ENCODE peak calls at places on chromosomes 2 and 18, in nine cellular contexts. One of them, this sample, is unnamed.

GRCh38 chr2:203683932-203684556 is 22.4 kb upstream of the CD28 start:
- DNase-seq in K562: no peak
- DNase-seq in aorta: no peak
- DNase-seq in tibial artery: peak; percentile 52
- DNase-seq in naive thymus-derived CD4-positive, alpha-beta T cell: no peak
- DNase-seq in GM23248: peak; percentile 95
- DNase-seq in neural progenitor cell: no peak
- DNase-seq in Panc1: no peak
- DNase-seq in CD8-positive, alpha-beta T cell: no peak
- DNase-seq in this sample: peak; percentile 29

GRCh38 chr2:157258520-157259326 is 1.2 kb downstream of the GALNT5 start:
- DNase-seq in K562: peak; percentile 92
- DNase-seq in aorta: no peak
- DNase-seq in tibial artery: no peak
- DNase-seq in naive thymus-derived CD4-positive, alpha-beta T cell: no peak
- DNase-seq in GM23248: peak; percentile 51
- DNase-seq in neural progenitor cell: no peak
- DNase-seq in Panc1: no peak
- DNase-seq in CD8-positive, alpha-beta T cell: no peak
- DNase-seq in this sample: no peak

GRCh38 chr2:151630372-151630771 is 103.9 kb downstream of the NEB start:
- DNase-seq in K562: no peak
- DNase-seq in aorta: no peak
- DNase-seq in tibial artery: no peak
- DNase-seq in naive thymus-derived CD4-positive, alpha-beta T cell: no peak
- DNase-seq in GM23248: no peak
- DNase-seq in neural progenitor cell: no peak
- DNase-seq in Panc1: no peak
- DNase-seq in CD8-positive, alpha-beta T cell: no peak
- DNase-seq in this sample: no peak

GRCh38 chr2:170468557-170468956 is 246.6 kb upstream of the SP5 start:
- DNase-seq in K562: no peak
- DNase-seq in aorta: no peak
- DNase-seq in tibial artery: no peak
- DNase-seq in naive thymus-derived CD4-positive, alpha-beta T cell: no peak
- DNase-seq in GM23248: no peak
- DNase-seq in neural progenitor cell: no peak
- DNase-seq in Panc1: no peak
- DNase-seq in CD8-positive, alpha-beta T cell: no peak
- DNase-seq in this sample: no peak

GRCh38 chr18:79912409-79912991 is 39.0 kb downstream of the SLC66A2 start:
- DNase-seq in K562: no peak
- DNase-seq in aorta: no peak
- DNase-seq in tibial artery: peak; percentile 18
- DNase-seq in naive thymus-derived CD4-positive, alpha-beta T cell: peak; percentile 29
- DNase-seq in GM23248: peak; percentile 24
- DNase-seq in neural progenitor cell: no peak
- DNase-seq in Panc1: no peak
- DNase-seq in CD8-positive, alpha-beta T cell: no peak
- DNase-seq in this sample: peak; percentile 60

GRCh38 chr2:83068706-83069105 is 1390.4 kb downstream of the SUCLG1 start:
- DNase-seq in K562: no peak
- DNase-seq in aorta: no peak
- DNase-seq in tibial artery: no peak
- DNase-seq in naive thymus-derived CD4-positive, alpha-beta T cell: no peak
- DNase-seq in GM23248: no peak
- DNase-seq in neural progenitor cell: no peak
- DNase-seq in Panc1: no peak
- DNase-seq in CD8-positive, alpha-beta T cell: no peak
- DNase-seq in this sample: no peak

GRCh38 chr18:29176681-29177080 is 999.8 kb upstream of the CDH2 start:
- DNase-seq in K562: no peak
- DNase-seq in aorta: no peak
- DNase-seq in tibial artery: no peak
- DNase-seq in naive thymus-derived CD4-positive, alpha-beta T cell: no peak
- DNase-seq in GM23248: peak; percentile 48
- DNase-seq in neural progenitor cell: no peak
- DNase-seq in Panc1: no peak
- DNase-seq in CD8-positive, alpha-beta T cell: no peak
- DNase-seq in this sample: no peak

GRCh38 chr2:96763511-96764252 is 3.0 kb downstream of the CNNM4 start:
- DNase-seq in K562: peak; percentile 67
- DNase-seq in aorta: no peak
- DNase-seq in tibial artery: no peak
- DNase-seq in naive thymus-derived CD4-positive, alpha-beta T cell: no peak
- DNase-seq in GM23248: peak; percentile 37
- DNase-seq in neural progenitor cell: peak; percentile 46
- DNase-seq in Panc1: no peak
- DNase-seq in CD8-positive, alpha-beta T cell: no peak
- DNase-seq in this sample: no peak

GRCh38 chr2:167294775-167295140 is 406.5 kb downstream of the XIRP2 start:
- DNase-seq in K562: no peak
- DNase-seq in aorta: no peak
- DNase-seq in tibial artery: no peak
- DNase-seq in naive thymus-derived CD4-positive, alpha-beta T cell: no peak
- DNase-seq in GM23248: peak; percentile 40
- DNase-seq in neural progenitor cell: no peak
- DNase-seq in Panc1: peak; percentile 7
- DNase-seq in CD8-positive, alpha-beta T cell: no peak
- DNase-seq in this sample: no peak

GRCh38 chr2:9807555-9808305 is 35.5 kb upstream of the TAF1B start:
- DNase-seq in K562: no peak
- DNase-seq in aorta: peak; percentile 69
- DNase-seq in tibial artery: no peak
- DNase-seq in naive thymus-derived CD4-positive, alpha-beta T cell: no peak
- DNase-seq in GM23248: no peak
- DNase-seq in neural progenitor cell: no peak
- DNase-seq in Panc1: no peak
- DNase-seq in CD8-positive, alpha-beta T cell: no peak
- DNase-seq in this sample: peak; percentile 30

GRCh38 chr2:141399270-141399669 is 731.5 kb downstream of the LRP1B start:
- DNase-seq in K562: peak; percentile 4
- DNase-seq in aorta: no peak
- DNase-seq in tibial artery: no peak
- DNase-seq in naive thymus-derived CD4-positive, alpha-beta T cell: no peak
- DNase-seq in GM23248: no peak
- DNase-seq in neural progenitor cell: peak; percentile 43
- DNase-seq in Panc1: no peak
- DNase-seq in CD8-positive, alpha-beta T cell: no peak
- DNase-seq in this sample: no peak

GRCh38 chr2:205047273-205047839 is 502.1 kb downstream of the PARD3B start:
- DNase-seq in K562: no peak
- DNase-seq in aorta: no peak
- DNase-seq in tibial artery: no peak
- DNase-seq in naive thymus-derived CD4-positive, alpha-beta T cell: no peak
- DNase-seq in GM23248: no peak
- DNase-seq in neural progenitor cell: peak; percentile 89
- DNase-seq in Panc1: no peak
- DNase-seq in CD8-positive, alpha-beta T cell: no peak
- DNase-seq in this sample: no peak

GRCh38 chr2:196171946-196172345 is 568 bp upstream of the STK17B start:
- DNase-seq in K562: no peak
- DNase-seq in aorta: no peak
- DNase-seq in tibial artery: no peak
- DNase-seq in naive thymus-derived CD4-positive, alpha-beta T cell: no peak
- DNase-seq in GM23248: no peak
- DNase-seq in neural progenitor cell: no peak
- DNase-seq in Panc1: no peak
- DNase-seq in CD8-positive, alpha-beta T cell: no peak
- DNase-seq in this sample: no peak

GRCh38 chr2:233705911-233706506 is 6.7 kb upstream of the UGT1A5 start:
- DNase-seq in K562: no peak
- DNase-seq in aorta: no peak
- DNase-seq in tibial artery: no peak
- DNase-seq in naive thymus-derived CD4-positive, alpha-beta T cell: no peak
- DNase-seq in GM23248: no peak
- DNase-seq in neural progenitor cell: no peak
- DNase-seq in Panc1: no peak
- DNase-seq in CD8-positive, alpha-beta T cell: no peak
- DNase-seq in this sample: no peak

GRCh38 chr2:171741189-171741588 is 53.9 kb downstream of the DYNC1I2 start:
- DNase-seq in K562: no peak
- DNase-seq in aorta: no peak
- DNase-seq in tibial artery: no peak
- DNase-seq in naive thymus-derived CD4-positive, alpha-beta T cell: no peak
- DNase-seq in GM23248: peak; percentile 54
- DNase-seq in neural progenitor cell: no peak
- DNase-seq in Panc1: no peak
- DNase-seq in CD8-positive, alpha-beta T cell: no peak
- DNase-seq in this sample: no peak
- H3K36me3 ChIP-seq in K562: peaks cover 76% of the 10 kb centered on the region
- H3K36me3 ChIP-seq in aorta: peaks cover 6% of the 10 kb centered on the region
- H3K36me3 ChIP-seq in tibial artery: peaks cover 71% of the 10 kb centered on the region
- H3K36me3 ChIP-seq in naive thymus-derived CD4-positive, alpha-beta T cell: peaks cover 11% of the 10 kb centered on the region
- H3K36me3 ChIP-seq in GM23248: peaks cover 53% of the 10 kb centered on the region
- H3K36me3 ChIP-seq in neural progenitor cell: no peaks in the 10 kb centered on the region
- H3K36me3 ChIP-seq in Panc1: peaks cover 21% of the 10 kb centered on the region
- H3K36me3 ChIP-seq in CD8-positive, alpha-beta T cell: peaks cover 12% of the 10 kb centered on the region
- H3K36me3 ChIP-seq in this sample: peaks cover 82% of the 10 kb centered on the region

DNA sequence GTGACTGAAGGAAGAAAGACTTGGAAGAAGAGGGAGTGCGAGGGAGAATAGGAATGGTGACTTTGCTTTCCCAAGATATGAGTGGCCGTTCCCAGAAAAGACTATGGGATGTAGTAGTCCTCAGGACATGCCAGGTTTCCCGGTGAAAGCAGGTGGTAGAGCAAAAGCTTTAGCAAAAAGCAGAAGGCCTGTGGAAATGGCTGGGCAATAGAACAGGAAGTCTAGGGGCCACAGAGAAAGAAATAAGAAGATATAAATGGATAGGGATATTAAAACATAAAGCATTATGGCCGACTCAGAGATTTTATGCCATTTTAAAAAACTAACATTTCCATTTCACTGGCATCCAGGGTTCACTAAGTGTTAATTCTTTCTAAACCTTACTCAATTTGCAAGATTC is 1.2 kb upstream of the SERPINB13 start:
- DNase-seq in K562: no peak
- DNase-seq in aorta: no peak
- DNase-seq in tibial artery: no peak
- DNase-seq in naive thymus-derived CD4-positive, alpha-beta T cell: no peak
- DNase-seq in GM23248: no peak
- DNase-seq in neural progenitor cell: no peak
- DNase-seq in Panc1: no peak
- DNase-seq in CD8-positive, alpha-beta T cell: no peak
- DNase-seq in this sample: no peak
- H3K4me3 ChIP-seq in K562: no peak overlapping the region
- H3K4me3 ChIP-seq in aorta: no peak overlapping the region
- H3K4me3 ChIP-seq in tibial artery: no peak overlapping the region
- H3K4me3 ChIP-seq in naive thymus-derived CD4-positive, alpha-beta T cell: no peak overlapping the region
- H3K4me3 ChIP-seq in GM23248: no peak overlapping the region
- H3K4me3 ChIP-seq in neural progenitor cell: no peak overlapping the region
- H3K4me3 ChIP-seq in Panc1: no peak overlapping the region
- H3K4me3 ChIP-seq in CD8-positive, alpha-beta T cell: no peak overlapping the region
- H3K4me3 ChIP-seq in this sample: no peak overlapping the region

GRCh38 chr18:63314062-63314790 is 5.3 kb downstream of the BCL2 start:
- DNase-seq in K562: no peak
- DNase-seq in aorta: no peak
- DNase-seq in tibial artery: no peak
- DNase-seq in naive thymus-derived CD4-positive, alpha-beta T cell: no peak
- DNase-seq in GM23248: no peak
- DNase-seq in neural progenitor cell: no peak
- DNase-seq in Panc1: no peak
- DNase-seq in CD8-positive, alpha-beta T cell: no peak
- DNase-seq in this sample: no peak

GRCh38 chr18:63309422-63309821 is 10.1 kb downstream of the BCL2 start:
- DNase-seq in K562: no peak
- DNase-seq in aorta: no peak
- DNase-seq in tibial artery: no peak
- DNase-seq in naive thymus-derived CD4-positive, alpha-beta T cell: peak; percentile 41
- DNase-seq in GM23248: no peak
- DNase-seq in neural progenitor cell: no peak
- DNase-seq in Panc1: no peak
- DNase-seq in CD8-positive, alpha-beta T cell: no peak
- DNase-seq in this sample: no peak

GRCh38 chr18:63312731-63313408 is 6.7 kb downstream of the BCL2 start:
- DNase-seq in K562: no peak
- DNase-seq in aorta: no peak
- DNase-seq in tibial artery: no peak
- DNase-seq in naive thymus-derived CD4-positive, alpha-beta T cell: no peak
- DNase-seq in GM23248: no peak
- DNase-seq in neural progenitor cell: no peak
- DNase-seq in Panc1: no peak
- DNase-seq in CD8-positive, alpha-beta T cell: no peak
- DNase-seq in this sample: no peak

GRCh38 chr18:63313409-63313917 is 6.1 kb downstream of the BCL2 start:
- DNase-seq in K562: no peak
- DNase-seq in aorta: no peak
- DNase-seq in tibial artery: no peak
- DNase-seq in naive thymus-derived CD4-positive, alpha-beta T cell: no peak
- DNase-seq in GM23248: no peak
- DNase-seq in neural progenitor cell: no peak
- DNase-seq in Panc1: no peak
- DNase-seq in CD8-positive, alpha-beta T cell: no peak
- DNase-seq in this sample: no peak

DNA sequence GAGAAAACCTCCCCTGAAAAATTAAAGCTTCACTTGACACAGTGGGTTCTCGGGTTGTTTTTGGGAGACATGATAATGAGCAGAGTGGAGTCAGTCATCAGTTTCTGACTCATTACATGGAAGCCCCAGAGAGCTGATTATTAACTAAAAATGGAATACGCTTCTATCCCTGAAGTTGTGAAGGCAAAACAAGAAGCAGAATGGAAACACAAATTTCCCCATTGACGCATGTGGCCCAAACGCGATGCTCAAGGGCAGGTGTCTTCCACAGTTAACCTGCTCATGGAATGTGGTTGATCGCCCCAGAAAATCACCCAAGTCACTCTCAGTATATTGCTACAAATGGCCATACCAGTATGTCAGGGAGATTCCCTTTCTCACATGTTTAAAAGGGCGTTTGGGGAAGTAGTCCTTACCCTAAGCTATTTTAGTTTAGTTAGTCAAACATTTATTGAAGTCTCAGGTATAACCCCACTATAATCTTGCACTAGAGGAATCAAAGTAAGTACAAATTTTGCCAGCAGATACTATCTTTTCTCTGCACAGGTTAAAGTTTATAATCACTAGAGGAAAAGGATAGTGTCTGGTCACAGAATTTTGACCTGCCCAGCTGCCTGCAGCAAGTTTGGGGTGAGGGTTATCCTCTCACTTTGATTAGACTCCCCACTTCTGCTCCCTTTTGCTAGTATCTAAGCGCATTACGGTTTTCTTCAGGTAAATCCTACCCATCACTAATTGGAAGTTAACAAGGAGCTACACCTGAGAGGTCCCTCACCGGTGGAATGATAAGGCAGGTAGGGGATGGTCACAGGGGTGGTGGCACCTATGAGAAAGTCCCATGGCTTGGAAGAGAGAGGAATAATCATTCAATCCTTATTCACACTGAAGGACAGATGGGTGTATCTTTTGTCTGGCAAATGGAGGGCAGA is 7.8 kb downstream of the BCL2 start:
- DNase-seq in K562: no peak
- DNase-seq in aorta: no peak
- DNase-seq in tibial artery: no peak
- DNase-seq in naive thymus-derived CD4-positive, alpha-beta T cell: no peak
- DNase-seq in GM23248: no peak
- DNase-seq in neural progenitor cell: no peak
- DNase-seq in Panc1: no peak
- DNase-seq in CD8-positive, alpha-beta T cell: no peak
- DNase-seq in this sample: no peak
- H3K36me3 ChIP-seq in K562: no peaks in the 10 kb centered on the region
- H3K36me3 ChIP-seq in aorta: no peaks in the 10 kb centered on the region
- H3K36me3 ChIP-seq in tibial artery: no peaks in the 10 kb centered on the region
- H3K36me3 ChIP-seq in naive thymus-derived CD4-positive, alpha-beta T cell: no peaks in the 10 kb centered on the region
- H3K36me3 ChIP-seq in GM23248: no peaks in the 10 kb centered on the region
- H3K36me3 ChIP-seq in neural progenitor cell: no peaks in the 10 kb centered on the region
- H3K36me3 ChIP-seq in Panc1: no peaks in the 10 kb centered on the region
- H3K36me3 ChIP-seq in CD8-positive, alpha-beta T cell: no peaks in the 10 kb centered on the region
- H3K36me3 ChIP-seq in this sample: no peaks in the 10 kb centered on the region

GRCh38 chr2:120906914-120907313 is 171.2 kb downstream of the GLI2 start:
- DNase-seq in K562: no peak
- DNase-seq in aorta: no peak
- DNase-seq in tibial artery: no peak
- DNase-seq in naive thymus-derived CD4-positive, alpha-beta T cell: no peak
- DNase-seq in GM23248: no peak
- DNase-seq in neural progenitor cell: no peak
- DNase-seq in Panc1: no peak
- DNase-seq in CD8-positive, alpha-beta T cell: no peak
- DNase-seq in this sample: no peak
- H3K4me3 ChIP-seq in K562: no peak overlapping the region
- H3K4me3 ChIP-seq in aorta: no peak overlapping the region
- H3K4me3 ChIP-seq in tibial artery: no peak overlapping the region
- H3K4me3 ChIP-seq in naive thymus-derived CD4-positive, alpha-beta T cell: no peak overlapping the region
- H3K4me3 ChIP-seq in GM23248: no peak overlapping the region
- H3K4me3 ChIP-seq in neural progenitor cell: no peak overlapping the region
- H3K4me3 ChIP-seq in Panc1: no peak overlapping the region
- H3K4me3 ChIP-seq in CD8-positive, alpha-beta T cell: no peak overlapping the region
- H3K4me3 ChIP-seq in this sample: no peak overlapping the region

This sample was measured in upper lobe of left lung.